ENCODE peak calls at places on chromosomes 7 and 10, in four cellular contexts. G, J, E and T are unnamed samples.

GRCh38 chr10:33612116-33612515 is 277.6 kb upstream of the NRP1 start:
- DNase-seq in G (no peak), J (no peak), E (no peak), T (no peak)

GRCh38 chr7:151872531-151873401 is 4.1 kb downstream of the PRKAG2 start:
- DNase-seq in G (no peak), J (no peak), E (no peak), T (no peak)

GRCh38 chr10:677038-677437 is 12.4 kb downstream of the DIP2C start:
- DNase-seq in G (no peak), J (no peak), E (no peak), T (no peak)

GRCh38 chr10:132793871-132794849 is 8.2 kb upstream of the NKX6-2 start:
- DNase-seq in G (no peak), J (no peak), E (no peak), T (no peak)

GRCh38 chr7:76423666-76424412 is 911 bp upstream of the ZP3 start:
- DNase-seq in G (no peak), J (no peak), E (no peak), T (no peak)

GRCh38 chr10:131874991-131875451 is 25.8 kb upstream of the PPP2R2D start:
- DNase-seq in G (peak), J (no peak), E (peak), T (peak)

GRCh38 chr7:48139461-48139860 is 31.8 kb upstream of the ABCA13 start:
- DNase-seq in G (no peak), J (no peak), E (no peak), T (no peak)

GRCh38 chr10:114970515-114970914 is 32.5 kb downstream of the TRUB1 start:
- DNase-seq in G (no peak), J (no peak), E (no peak), T (no peak)

GRCh38 chr10:132400547-132401151 is 3.6 kb downstream of the PWWP2B start:
- DNase-seq in G (no peak), J (no peak), E (peak), T (no peak)

GRCh38 chr7:81064446-81064845 is 145.6 kb upstream of the SEMA3C start:
- DNase-seq in G (no peak), J (no peak), E (no peak), T (no peak)

GRCh38 chr10:95425592-95426465 is 135.0 kb upstream of the PDLIM1 start:
- DNase-seq in G (no peak), J (no peak), E (no peak), T (no peak)

GRCh38 chr10:83539528-83540308 is 599.6 kb upstream of the GHITM start:
- DNase-seq in G (no peak), J (no peak), E (peak), T (no peak)

GRCh38 chr10:77355844-77356243 is 281.8 kb downstream of the KCNMA1 start:
- DNase-seq in G (no peak), J (no peak), E (no peak), T (no peak)

GRCh38 chr10:98589007-98589406 is 142.3 kb upstream of the HPS1 start:
- DNase-seq in G (no peak), J (no peak), E (no peak), T (no peak)

GRCh38 chr10:132001238-132001977 is 19.7 kb upstream of the BNIP3 start:
- DNase-seq in G (no peak), J (no peak), E (no peak), T (no peak)

GRCh38 chr7:151020231-151020630 is 4.1 kb downstream of the ATG9B start:
- DNase-seq in G (no peak), J (no peak), E (no peak), T (no peak)

GRCh38 chr7:117066668-117067067 is 113.4 kb downstream of the ST7 start:
- DNase-seq in G (no peak), J (no peak), E (no peak), T (no peak)

GRCh38 chr7:123747620-123748141 is 1.1 kb downstream of the WASL start:
- DNase-seq in G (peak), J (no peak), E (peak), T (peak)

GRCh38 chr10:132779850-132780249 is 6.1 kb downstream of the NKX6-2 start:
- DNase-seq in G (no peak), J (no peak), E (no peak), T (no peak)

GRCh38 chr7:76397409-76398183 is 11.9 kb downstream of the SSC4D start:
- DNase-seq in G (peak), J (peak), E (peak), T (peak)

GRCh38 chr7:82810558-82811259 is 352.0 kb downstream of the PCLO start:
- DNase-seq in G (peak), J (no peak), E (no peak), T (no peak)

GRCh38 chr10:86523348-86523747 is 1.8 kb upstream of the WAPL start:
- DNase-seq in G (no peak), J (no peak), E (no peak), T (no peak)

GRCh38 chr7:92723205-92723604 is 113.2 kb downstream of the CDK6 start:
- DNase-seq in G (no peak), J (no peak), E (no peak), T (no peak)

GRCh38 chr10:70722820-70723424 is 50.6 kb downstream of the ADAMTS14 start:
- DNase-seq in G (no peak), J (no peak), E (no peak), T (no peak)

GRCh38 chr10:90197766-90198165 is 496.4 kb downstream of the KIF20B start:
- DNase-seq in G (no peak), J (no peak), E (no peak), T (no peak)

GRCh38 chr10:28471705-28472050 is 61.2 kb upstream of the WAC start:
- DNase-seq in G (no peak), J (no peak), E (no peak), T (no peak)

GRCh38 chr7:32336726-32337125 is 153.5 kb downstream of the LSM5 start:
- DNase-seq in G (no peak), J (no peak), E (no peak), T (no peak)

GRCh38 chr7:73526892-73527821 is 5.1 kb upstream of the BAZ1B start:
- DNase-seq in G (no peak), J (no peak), E (no peak), T (no peak)

GRCh38 chr10:97861351-97861750 is 11.7 kb downstream of the GOLGA7B start:
- DNase-seq in G (no peak), J (no peak), E (peak), T (no peak)

GRCh38 chr10:13346280-13346819 is 1.7 kb downstream of the SEPHS1 start:
- DNase-seq in G (no peak), J (no peak), E (no peak), T (no peak)

GRCh38 chr10:43983856-43984271 is 335.2 kb upstream of the ZNF32 start:
- DNase-seq in G (no peak), J (no peak), E (no peak), T (no peak)

GRCh38 chr7:24978837-24979469 is 1.0 kb downstream of the OSBPL3 start:
- DNase-seq in G (no peak), J (no peak), E (no peak), T (no peak)

GRCh38 chr10:75211007-75211735 is 575 bp downstream of the VDAC2 start:
- DNase-seq in G (peak), J (no peak), E (no peak), T (no peak)

GRCh38 chr10:74598891-74599566 is 227.4 kb upstream of the KAT6B start:
- DNase-seq in G (peak), J (no peak), E (no peak), T (no peak)